ENCODE peak calls at places on chromosomes 6 and 20, in six cellular contexts. One of them, this sample, is unnamed. For H3K27me3, the result is how much of the 10 kb centered on the place peaks cover.

GRCh38 chr20:10006461-10006860 is 28.3 kb upstream of the ANKEF1 start:
- DNase-seq in HepG2: no peak
- DNase-seq in IMR-90: no peak
- DNase-seq in right lobe of liver: no peak
- DNase-seq in heart left ventricle: no peak
- DNase-seq in transverse colon: no peak
- DNase-seq in this sample: no peak

GRCh38 chr6:83442752-83443151 is 11.9 kb upstream of the ME1 start:
- DNase-seq in HepG2: no peak
- DNase-seq in IMR-90: peak
- DNase-seq in right lobe of liver: no peak
- DNase-seq in heart left ventricle: no peak
- DNase-seq in transverse colon: no peak
- DNase-seq in this sample: no peak

GRCh38 chr6:33320315-33321181 is 3.0 kb upstream of the ZBTB22 start:
- DNase-seq in HepG2: no peak
- DNase-seq in IMR-90: peak
- DNase-seq in right lobe of liver: peak
- DNase-seq in heart left ventricle: peak
- DNase-seq in transverse colon: peak
- DNase-seq in this sample: peak

GRCh38 chr6:55198708-55199107 is 24.4 kb downstream of the HCRTR2 start:
- DNase-seq in HepG2: no peak
- DNase-seq in IMR-90: no peak
- DNase-seq in right lobe of liver: no peak
- DNase-seq in heart left ventricle: no peak
- DNase-seq in transverse colon: no peak
- DNase-seq in this sample: no peak

GRCh38 chr20:62063601-62063980 is 2.1 kb downstream of the TAF4 start:
- DNase-seq in HepG2: no peak
- DNase-seq in IMR-90: peak
- DNase-seq in right lobe of liver: no peak
- DNase-seq in heart left ventricle: no peak
- DNase-seq in transverse colon: peak
- DNase-seq in this sample: no peak

GRCh38 chr6:155523821-155524238 is 68.2 kb upstream of the NOX3 start:
- DNase-seq in HepG2: no peak
- DNase-seq in IMR-90: no peak
- DNase-seq in right lobe of liver: no peak
- DNase-seq in heart left ventricle: no peak
- DNase-seq in transverse colon: no peak
- DNase-seq in this sample: no peak

GRCh38 chr6:156633291-156633690 is 143.9 kb upstream of the ARID1B start:
- DNase-seq in HepG2: no peak
- DNase-seq in IMR-90: no peak
- DNase-seq in right lobe of liver: no peak
- DNase-seq in heart left ventricle: no peak
- DNase-seq in transverse colon: no peak
- DNase-seq in this sample: no peak

GRCh38 chr6:128209771-128210170 is 308.9 kb upstream of the THEMIS start:
- DNase-seq in HepG2: peak
- DNase-seq in IMR-90: peak
- DNase-seq in right lobe of liver: no peak
- DNase-seq in heart left ventricle: no peak
- DNase-seq in transverse colon: no peak
- DNase-seq in this sample: no peak

GRCh38 chr6:153130515-153131036 is 506 bp downstream of the RGS17 start:
- DNase-seq in HepG2: no peak
- DNase-seq in IMR-90: no peak
- DNase-seq in right lobe of liver: no peak
- DNase-seq in heart left ventricle: no peak
- DNase-seq in transverse colon: no peak
- DNase-seq in this sample: no peak

GRCh38 chr6:31901415-31901952 is 402 bp downstream of the ZBTB12 start:
- DNase-seq in HepG2: no peak
- DNase-seq in IMR-90: peak
- DNase-seq in right lobe of liver: peak
- DNase-seq in heart left ventricle: peak
- DNase-seq in transverse colon: peak
- DNase-seq in this sample: peak
- TF ChIP-seq POLR2A in HepG2: no peak
- TF ChIP-seq POLR2A in IMR-90: no peak
- TF ChIP-seq POLR2A in right lobe of liver: no peak
- TF ChIP-seq POLR2A in heart left ventricle: no peak
- TF ChIP-seq POLR2A in transverse colon: no peak
- TF ChIP-seq POLR2A in this sample: no peak

GRCh38 chr6:150142304-150142656 is 564 bp upstream of the PPP1R14C start:
- DNase-seq in HepG2: no peak
- DNase-seq in IMR-90: no peak
- DNase-seq in right lobe of liver: no peak
- DNase-seq in heart left ventricle: no peak
- DNase-seq in transverse colon: peak
- DNase-seq in this sample: no peak

GRCh38 chr6:150144294-150144868 is 1.5 kb downstream of the PPP1R14C start:
- DNase-seq in HepG2: no peak
- DNase-seq in IMR-90: no peak
- DNase-seq in right lobe of liver: no peak
- DNase-seq in heart left ventricle: no peak
- DNase-seq in transverse colon: no peak
- DNase-seq in this sample: no peak

GRCh38 chr6:150145427-150145826 is 2.6 kb downstream of the PPP1R14C start:
- DNase-seq in HepG2: no peak
- DNase-seq in IMR-90: no peak
- DNase-seq in right lobe of liver: no peak
- DNase-seq in heart left ventricle: no peak
- DNase-seq in transverse colon: no peak
- DNase-seq in this sample: no peak

GRCh38 chr6:150142657-150143501 is at the start of gene PPP1R14C:
- DNase-seq in HepG2: no peak
- DNase-seq in IMR-90: no peak
- DNase-seq in right lobe of liver: no peak
- DNase-seq in heart left ventricle: peak
- DNase-seq in transverse colon: peak
- DNase-seq in this sample: peak

DNA sequence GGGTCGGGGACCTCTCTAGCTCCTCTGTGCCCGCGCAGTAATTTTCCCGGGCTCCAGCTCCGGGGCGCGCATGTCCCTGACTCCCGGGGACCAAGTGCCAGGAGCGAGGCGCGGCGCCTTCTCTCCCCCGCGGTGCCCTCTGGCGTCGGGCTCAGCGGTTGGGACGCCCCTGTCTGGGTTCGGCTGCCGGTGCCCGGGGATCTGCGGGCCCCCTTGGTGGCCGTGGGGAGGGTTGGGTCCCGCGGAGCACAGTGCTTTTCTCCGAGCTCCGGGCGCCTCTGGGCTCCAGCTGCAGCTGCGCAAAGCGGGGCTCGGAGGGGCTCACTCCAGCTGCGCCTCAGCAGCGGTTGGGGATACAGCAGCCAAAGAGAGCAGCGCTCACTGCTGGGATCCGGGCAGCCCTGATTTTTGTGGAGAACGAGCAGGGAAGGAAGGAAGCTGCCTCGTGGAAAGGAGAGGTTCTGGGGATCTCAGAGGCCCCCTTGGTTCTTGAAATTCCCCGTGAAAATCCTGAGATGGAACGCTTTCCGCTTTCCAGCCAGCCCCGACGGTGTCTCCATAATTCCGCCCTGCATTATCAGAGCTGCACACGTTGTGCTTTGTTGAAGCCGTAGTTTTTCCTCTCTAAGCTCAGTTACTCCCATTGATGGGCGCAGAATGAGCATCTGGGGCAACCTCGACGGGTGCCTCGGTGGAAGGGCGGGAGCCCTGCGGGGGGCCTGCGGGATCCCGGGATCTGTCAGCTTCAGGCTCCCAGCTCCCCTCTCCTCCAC is 863 bp downstream of the PPP1R14C start:
- DNase-seq in HepG2: no peak
- DNase-seq in IMR-90: no peak
- DNase-seq in right lobe of liver: no peak
- DNase-seq in heart left ventricle: no peak
- DNase-seq in transverse colon: peak
- DNase-seq in this sample: no peak
- H3K27me3 ChIP-seq in HepG2: half or more
- H3K27me3 ChIP-seq in IMR-90: half or more
- H3K27me3 ChIP-seq in right lobe of liver: under half
- H3K27me3 ChIP-seq in heart left ventricle: half or more
- H3K27me3 ChIP-seq in transverse colon: half or more
- H3K27me3 ChIP-seq in this sample: under half

GRCh38 chr20:32820000-32820697 is 395 bp downstream of the MAPRE1 start:
- DNase-seq in HepG2: peak
- DNase-seq in IMR-90: peak
- DNase-seq in right lobe of liver: no peak
- DNase-seq in heart left ventricle: peak
- DNase-seq in transverse colon: no peak
- DNase-seq in this sample: peak
- TF ChIP-seq POLR2A in HepG2: peak
- TF ChIP-seq POLR2A in IMR-90: peak
- TF ChIP-seq POLR2A in right lobe of liver: peak
- TF ChIP-seq POLR2A in heart left ventricle: peak
- TF ChIP-seq POLR2A in transverse colon: peak
- TF ChIP-seq POLR2A in this sample: peak

GRCh38 chr6:44676826-44677433 is 289.4 kb downstream of the CDC5L start:
- DNase-seq in HepG2: no peak
- DNase-seq in IMR-90: no peak
- DNase-seq in right lobe of liver: no peak
- DNase-seq in heart left ventricle: no peak
- DNase-seq in transverse colon: no peak
- DNase-seq in this sample: no peak
- H3K27me3 ChIP-seq in HepG2: under half
- H3K27me3 ChIP-seq in IMR-90: half or more
- H3K27me3 ChIP-seq in right lobe of liver: under half
- H3K27me3 ChIP-seq in heart left ventricle: under half
- H3K27me3 ChIP-seq in transverse colon: under half
- H3K27me3 ChIP-seq in this sample: under half

This sample was measured in body of pancreas.